ENCODE peak calls at places on chromosomes 13 and 19, in six cellular contexts. P is OCI-LY7, B is fibroblast of pulmonary artery, E is activated B cell treated with CpG ODN at 0.5 μM for 24 hours, Z is HL-60, K is heart right ventricle. J is an unnamed sample.

GRCh38 chr13:93522486-93522885 is 295.9 kb downstream of the GPC6 start:
- DNase-seq in E (no peak), Z (no peak), B (peak), P (no peak), K (no peak), J (no peak)

GRCh38 chr13:32901994-32902780 is 114.0 kb upstream of the KL start:
- DNase-seq in Z (peak), K (no peak), P (no peak), B (no peak), E (no peak), J (no peak)

GRCh38 chr19:45439569-45440258 is 16.0 kb upstream of the ERCC1 start:
- DNase-seq in E (peak), P (peak), K (peak), Z (peak), B (peak), J (peak)

GRCh38 chr13:46124531-46124966 is 19.7 kb upstream of the CPB2 start:
- DNase-seq in P (peak), Z (peak), E (peak), B (no peak), K (no peak), J (no peak)

GRCh38 chr19:36605101-36605838 is at the start of gene ZNF382:
- DNase-seq in P (no peak), E (peak), Z (peak), B (peak), K (peak), J (peak)

GRCh38 chr19:54172764-54173699 is at the start of gene TMC4:
- DNase-seq in B (no peak), E (no peak), K (no peak), P (peak), Z (no peak), J (no peak)

GRCh38 chr19:41882568-41883462 is at the start of gene ARHGEF1:
- DNase-seq in K (peak), E (peak), Z (peak), B (no peak), P (peak), J (no peak)

GRCh38 chr19:7879102-7879770 is 5.0 kb upstream of the PRR36 start:
- DNase-seq in B (no peak), P (no peak), K (no peak), E (no peak), Z (no peak), J (no peak)

GRCh38 chr13:73212482-73212881 is 153.7 kb downstream of the KLF5 start:
- DNase-seq in P (no peak), Z (no peak), K (no peak), E (no peak), B (no peak), J (no peak)

GRCh38 chr13:27039171-27039701 is 132.4 kb downstream of the USP12 start:
- DNase-seq in K (no peak), Z (no peak), B (no peak), E (no peak), P (no peak), J (peak)

GRCh38 chr13:23701191-23701590 is 131.0 kb downstream of the TNFRSF19 start:
- DNase-seq in E (no peak), P (no peak), Z (no peak), K (no peak), B (no peak), J (no peak)

GRCh38 chr19:4229179-4229931 is at the start of gene EBI3:
- DNase-seq in B (peak), P (no peak), K (no peak), Z (no peak), E (peak), J (no peak)

GRCh38 chr19:39582442-39582841 is 19.9 kb upstream of the LGALS13 start:
- DNase-seq in Z (no peak), B (no peak), K (no peak), P (no peak), E (no peak), J (no peak)

GRCh38 chr13:40318366-40318765 is 348.1 kb downstream of the FOXO1 start:
- DNase-seq in K (peak), E (no peak), B (peak), Z (no peak), P (peak), J (no peak)

GRCh38 chr19:18152444-18152816 is 533 bp upstream of the PIK3R2 start:
- DNase-seq in Z (peak), B (peak), P (peak), K (peak), E (peak), J (peak)

GRCh38 chr19:18153555-18154134 is 682 bp downstream of the PIK3R2 start:
- DNase-seq in Z (no peak), P (peak), B (no peak), E (no peak), K (no peak), J (no peak)

GRCh38 chr19:18155095-18156087 is 2.4 kb downstream of the PIK3R2 start:
- DNase-seq in E (no peak), Z (no peak), P (no peak), K (no peak), B (no peak), J (no peak)

GRCh38 chr19:18150776-18151624 is 2.0 kb upstream of the PIK3R2 start:
- DNase-seq in B (no peak), K (no peak), P (no peak), Z (no peak), E (no peak), J (no peak)

GRCh38 chr19:18152817-18153554 is at the start of gene PIK3R2:
- DNase-seq in B (peak), E (peak), K (peak), P (peak), Z (peak), J (peak)
- TF ChIP-seq CTCF in B (no peak), E (no peak), K (no peak), P (peak), Z (no peak), J (peak)

DNA sequence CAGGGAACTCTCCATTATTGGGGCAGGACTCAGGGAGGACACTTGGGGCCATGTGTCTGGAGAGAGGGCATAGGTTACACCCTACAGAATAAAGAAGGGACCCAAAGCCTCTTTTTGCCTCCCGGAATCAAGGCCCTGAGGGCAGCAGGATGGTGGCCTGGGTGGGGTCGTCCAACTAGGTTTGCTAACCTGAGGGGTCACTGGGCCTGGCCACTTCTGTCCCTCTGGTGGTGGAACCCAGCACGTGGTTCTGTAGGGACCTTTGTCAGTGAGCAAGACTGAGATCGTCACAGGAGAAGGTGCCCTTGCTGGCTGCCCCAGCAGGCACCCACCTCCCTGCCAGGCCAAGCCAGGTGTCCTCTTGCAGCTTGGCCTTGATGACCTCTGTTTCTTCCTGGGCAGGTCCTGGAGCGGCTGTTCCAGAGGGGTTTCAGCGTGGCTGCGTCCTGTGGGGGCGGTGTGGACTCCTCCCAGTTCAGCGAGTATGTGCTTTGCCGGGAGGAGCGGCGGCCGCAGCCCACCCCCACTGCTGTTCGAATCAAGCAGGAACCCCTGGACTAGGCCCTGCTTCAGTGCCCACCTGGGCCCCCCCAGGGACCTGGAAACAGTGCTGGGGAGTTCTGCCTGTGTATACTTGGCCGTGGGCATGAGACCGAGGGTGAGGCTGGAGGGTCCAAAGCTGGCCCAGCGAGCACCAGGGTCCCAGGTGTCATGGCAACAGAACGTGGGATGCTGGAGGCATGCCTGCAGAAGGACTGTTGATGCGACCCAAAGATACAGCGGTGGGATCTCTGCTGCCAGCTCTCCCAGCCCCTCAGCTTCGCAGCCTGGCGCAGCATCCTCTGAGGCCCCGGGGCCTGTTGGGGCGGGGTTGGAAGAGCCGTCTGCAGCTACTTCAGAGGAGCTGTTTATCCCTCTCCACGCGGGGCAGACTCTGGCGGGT is 16.0 kb downstream of the KCTD15 start:
- DNase-seq in P (no peak), Z (no peak), B (no peak), E (no peak), K (no peak), J (no peak)
- TF ChIP-seq CTCF in P (no peak), Z (no peak), B (no peak), E (no peak), K (no peak), J (peak)

GRCh38 chr13:91247768-91248167 is 99.7 kb upstream of the MIR17HG start:
- DNase-seq in P (peak), E (no peak), K (no peak), B (peak), Z (no peak), J (no peak)
- TF ChIP-seq CTCF in P (no peak), E (no peak), K (peak), B (peak), Z (no peak), J (peak)

GRCh38 chr13:84606616-84607015 is 724.3 kb upstream of the SLITRK1 start:
- DNase-seq in K (no peak), P (no peak), Z (no peak), E (no peak), B (no peak), J (no peak)

GRCh38 chr13:84609716-84610115 is 727.4 kb upstream of the SLITRK1 start:
- DNase-seq in P (no peak), K (no peak), B (peak), E (no peak), Z (no peak), J (no peak)

GRCh38 chr13:84607614-84608013 is 725.3 kb upstream of the SLITRK1 start:
- DNase-seq in K (no peak), E (no peak), P (no peak), Z (no peak), B (peak), J (no peak)

DNA sequence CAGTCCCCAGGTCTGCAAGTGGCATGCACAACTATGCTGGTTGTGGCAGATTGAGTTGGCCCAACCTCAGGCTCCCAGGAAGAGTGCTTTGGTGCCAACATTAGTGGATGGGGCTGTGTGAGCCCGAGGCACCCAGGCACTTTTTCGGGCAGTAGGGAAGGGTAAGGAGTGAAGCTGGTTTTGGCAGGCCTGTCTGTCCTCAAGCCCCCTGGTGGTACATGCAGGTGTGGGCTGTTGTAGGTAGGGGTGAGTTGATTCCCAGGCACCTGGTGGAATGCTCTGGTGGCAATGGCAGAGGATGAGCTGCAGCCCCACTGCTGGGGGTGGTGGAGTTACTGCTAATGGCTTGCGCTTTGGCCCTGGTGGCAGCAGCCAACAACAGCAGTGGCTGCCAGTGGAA is 723.7 kb upstream of the SLITRK1 start:
- DNase-seq in K (no peak), Z (no peak), B (no peak), P (no peak), E (no peak), J (no peak)
- TF ChIP-seq CTCF in K (no peak), Z (no peak), B (no peak), P (no peak), E (no peak), J (peak)

DNA sequence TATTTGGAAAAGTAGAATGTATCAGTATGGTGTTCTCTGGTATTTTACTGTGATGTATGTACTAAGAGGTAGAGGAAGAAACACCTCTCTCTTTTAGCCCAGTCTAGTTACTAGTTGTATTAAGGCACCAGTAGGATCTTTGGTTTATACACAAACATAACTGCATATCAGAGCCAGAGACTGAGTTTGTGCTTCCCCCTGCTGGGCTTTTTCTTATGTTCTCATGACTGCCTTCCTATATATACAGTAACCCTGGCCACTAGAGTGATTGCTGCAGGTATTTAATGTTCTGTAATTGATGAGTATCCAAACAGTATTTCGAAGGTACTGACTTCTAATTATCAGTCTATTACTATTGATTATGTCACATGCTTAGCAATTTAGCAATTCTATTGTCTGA is 202.5 kb upstream of the KLHL1 start:
- DNase-seq in Z (peak), E (no peak), B (peak), K (no peak), P (peak), J (no peak)
- TF ChIP-seq CTCF in Z (no peak), E (no peak), B (peak), K (peak), P (peak), J (peak)

GRCh38 chr19:19215792-19216191 is 4.0 kb downstream of the NCAN start:
- DNase-seq in K (no peak), P (no peak), E (no peak), Z (no peak), B (no peak), J (no peak)

GRCh38 chr19:19218911-19219310 is 7.2 kb downstream of the NCAN start:
- DNase-seq in P (no peak), Z (no peak), E (no peak), B (no peak), K (no peak), J (no peak)

GRCh38 chr19:19214892-19215291 is 3.1 kb downstream of the NCAN start:
- DNase-seq in E (no peak), B (peak), K (peak), Z (peak), P (peak), J (peak)

GRCh38 chr19:19213822-19214558 is 2.2 kb downstream of the NCAN start:
- DNase-seq in K (no peak), P (no peak), Z (no peak), E (no peak), B (no peak), J (no peak)

GRCh38 chr19:19217110-19217509 is 5.4 kb downstream of the NCAN start:
- DNase-seq in E (no peak), K (no peak), Z (no peak), P (peak), B (peak), J (no peak)
- TF ChIP-seq CTCF in E (no peak), K (no peak), Z (no peak), P (peak), B (peak), J (peak)

GRCh38 chr13:28728642-28729041 is 9.9 kb upstream of the SLC46A3 start:
- DNase-seq in B (no peak), Z (no peak), E (no peak), K (no peak), P (no peak), J (no peak)
- TF ChIP-seq CTCF in B (no peak), Z (no peak), E (no peak), K (no peak), P (no peak), J (no peak)

DNA sequence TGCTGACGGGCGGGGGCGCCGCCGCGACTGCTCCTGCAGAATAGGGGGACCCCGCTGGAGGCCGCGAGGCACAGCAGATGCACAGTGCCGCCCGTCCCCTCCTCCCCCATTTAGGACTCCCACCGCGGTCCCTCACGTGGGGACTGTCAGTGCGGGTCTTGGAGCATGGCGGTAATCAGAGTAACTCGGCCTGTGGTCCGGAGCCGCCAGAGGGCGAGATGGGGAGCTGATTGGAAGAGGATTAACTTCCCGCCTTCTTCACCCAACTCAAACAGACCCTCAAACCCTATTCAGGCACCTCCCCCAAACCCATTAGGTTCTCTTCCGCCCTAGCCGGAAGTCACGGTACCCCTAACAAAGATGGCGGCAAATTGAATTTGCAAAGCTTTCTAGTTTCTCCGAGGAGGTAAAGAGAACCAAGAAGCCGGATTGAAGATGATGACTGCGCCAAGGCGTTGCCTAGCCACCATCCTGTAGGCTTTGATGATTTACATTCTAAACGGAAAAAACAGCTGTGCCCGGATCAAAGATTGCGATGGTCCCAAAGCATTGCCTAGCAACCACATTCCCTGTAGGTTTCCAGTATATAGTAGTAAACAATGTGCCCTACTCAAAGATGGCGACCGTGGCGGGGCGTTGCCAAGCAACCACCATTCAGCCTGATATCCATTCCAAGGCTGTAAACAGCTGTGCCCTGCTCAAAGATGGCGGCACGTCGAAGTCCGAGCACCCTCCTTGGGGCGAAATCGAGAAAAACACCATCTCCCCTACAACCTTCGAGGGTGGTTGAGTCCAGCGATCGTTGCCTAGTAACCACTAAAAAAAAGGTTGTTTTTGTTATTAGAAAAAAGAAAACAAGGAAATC is at the start of gene FUZ:
- DNase-seq in P (peak), B (peak), K (peak), E (peak), Z (peak), J (peak)
- TF ChIP-seq CTCF in P (peak), B (peak), K (peak), E (no peak), Z (no peak), J (peak)